ENCODE peak calls at places on chromosome 2, in five cellular contexts. N is HEK293T, R is NCI-H446 treated with DMSO at 0.1 percent for 48 hours, J is NCI-H748 treated with DMSO at 0.1 percent for 48 hours, K is putamen. T is an unnamed sample.

GRCh38 chr2:200658278-200658864 is 72.6 kb downstream of the AOX1 start:
- DNase-seq in N (no peak), R (no peak), J (no peak), K (no peak), T (no peak)

GRCh38 chr2:42101641-42102605 is 54.1 kb downstream of the PKDCC start:
- DNase-seq in N (no peak), R (no peak), J (no peak), K (no peak), T (peak)

GRCh38 chr2:53490659-53491058 is 276.9 kb upstream of the CHAC2 start:
- DNase-seq in N (no peak), R (peak), J (no peak), K (peak), T (peak)

GRCh38 chr2:199457147-199458016 is at the start of gene SATB2:
- DNase-seq in N (peak), R (no peak), J (peak), K (no peak), T (peak)

GRCh38 chr2:185127412-185127811 is 529.1 kb downstream of the ZNF804A start:
- DNase-seq in N (no peak), R (no peak), J (no peak), K (no peak), T (no peak)

GRCh38 chr2:161650116-161651015 is 26.1 kb downstream of the SLC4A10 start:
- DNase-seq in N (no peak), R (no peak), J (no peak), K (no peak), T (no peak)

GRCh38 chr2:239943571-239943970 is 81.6 kb downstream of the NDUFA10 start:
- DNase-seq in N (no peak), R (no peak), J (no peak), K (no peak), T (no peak)

GRCh38 chr2:25078171-25079049 is 36.5 kb downstream of the EFR3B start:
- DNase-seq in N (peak), R (peak), J (peak), K (peak), T (peak)

GRCh38 chr2:17576802-17577201 is 36.3 kb downstream of the VSNL1 start:
- DNase-seq in N (no peak), R (no peak), J (no peak), K (no peak), T (no peak)

GRCh38 chr2:111029135-111029927 is 91.4 kb upstream of the BCL2L11 start:
- DNase-seq in N (no peak), R (no peak), J (no peak), K (no peak), T (no peak)

GRCh38 chr2:16739778-16740581 is 74.3 kb upstream of the CYRIA start:
- DNase-seq in N (no peak), R (no peak), J (no peak), K (no peak), T (no peak)

GRCh38 chr2:191385416-191386160 is 140.4 kb downstream of the MYO1B start:
- DNase-seq in N (no peak), R (no peak), J (no peak), K (no peak), T (no peak)

GRCh38 chr2:26000561-26001211 is 18.4 kb upstream of the KIF3C start:
- DNase-seq in N (no peak), R (no peak), J (peak), K (peak), T (no peak)

GRCh38 chr2:73415906-73416305 is 30.3 kb downstream of the ALMS1 start:
- DNase-seq in N (no peak), R (no peak), J (no peak), K (no peak), T (no peak)

GRCh38 chr2:201404699-201405275 is 46.5 kb downstream of the TRAK2 start:
- DNase-seq in N (no peak), R (no peak), J (no peak), K (no peak), T (no peak)

GRCh38 chr2:9984217-9984739 is 32.8 kb downstream of the GRHL1 start:
- DNase-seq in N (peak), R (peak), J (peak), K (peak), T (peak)

GRCh38 chr2:29423267-29423666 is 308.1 kb downstream of the CLIP4 start:
- DNase-seq in N (no peak), R (no peak), J (no peak), K (no peak), T (no peak)

GRCh38 chr2:200578778-200579177 is 7.0 kb upstream of the AOX1 start:
- DNase-seq in N (no peak), R (no peak), J (no peak), K (no peak), T (peak)

GRCh38 chr2:204170419-204170818 is 233.9 kb downstream of the ICOS start:
- DNase-seq in N (no peak), R (no peak), J (no peak), K (no peak), T (no peak)

GRCh38 chr2:128272586-128273468 is 45.8 kb downstream of the HS6ST1 start:
- DNase-seq in N (no peak), R (no peak), J (no peak), K (no peak), T (no peak)

GRCh38 chr2:97935719-97936161 is 60.0 kb downstream of the TMEM131 start:
- DNase-seq in N (peak), R (no peak), J (peak), K (peak), T (peak)

GRCh38 chr2:25194576-25195122 is 26.3 kb upstream of the POMC start:
- DNase-seq in N (no peak), R (no peak), J (no peak), K (no peak), T (no peak)

GRCh38 chr2:196160101-196160500 is 11.3 kb downstream of the STK17B start:
- DNase-seq in N (no peak), R (no peak), J (no peak), K (no peak), T (peak)

GRCh38 chr2:190328748-190329147 is 9.1 kb upstream of the HIBCH start:
- DNase-seq in N (no peak), R (no peak), J (no peak), K (no peak), T (no peak)

GRCh38 chr2:209426432-209426831 is 2.6 kb downstream of the MAP2 start:
- DNase-seq in N (no peak), R (peak), J (peak), K (no peak), T (no peak)

GRCh38 chr2:203973676-203974075 is 37.1 kb downstream of the ICOS start:
- DNase-seq in N (no peak), R (no peak), J (no peak), K (no peak), T (no peak)

GRCh38 chr2:121197369-121198091 is 87.5 kb downstream of the TFCP2L1 start:
- DNase-seq in N (no peak), R (no peak), J (no peak), K (peak), T (peak)

T was measured in HFFc6.